ENCODE peak calls at places on chromosomes 12 and 14, in ten cellular contexts. Q, T, B, O, I, K, X, L, U and R are unnamed samples.

GRCh38 chr12:52207106-52207505 is 15.3 kb upstream of the KRT80 start:
- DNase-seq in Q (no peak), T (no peak), B (no peak), O (no peak), I (no peak), K (no peak), X (no peak), L (no peak), U (peak), R (peak)

GRCh38 chr14:67576216-67576615 is 23.9 kb downstream of the PIGH start:
- DNase-seq in Q (no peak), T (no peak), B (no peak), O (no peak), I (no peak), K (no peak), X (no peak), L (no peak), U (no peak), R (no peak)

GRCh38 chr12:47905313-47905730 is 528 bp upstream of the VDR start:
- DNase-seq in Q (no peak), T (no peak), B (no peak), O (no peak), I (no peak), K (peak), X (peak), L (peak), U (peak), R (peak)

GRCh38 chr12:113528606-113529005 is 56.9 kb upstream of the LHX5 start:
- DNase-seq in Q (no peak), T (no peak), B (peak), O (no peak), I (no peak), K (no peak), X (no peak), L (no peak), U (no peak), R (no peak)

GRCh38 chr12:54033106-54033979 is 493 bp downstream of the HOXC5 start:
- DNase-seq in Q (no peak), T (no peak), B (no peak), O (no peak), I (peak), K (no peak), X (peak), L (no peak), U (peak), R (no peak)

GRCh38 chr14:69657961-69658360 is 46.6 kb downstream of the SUSD6 start:
- DNase-seq in Q (no peak), T (no peak), B (peak), O (no peak), I (no peak), K (no peak), X (no peak), L (no peak), U (peak), R (peak)

GRCh38 chr14:24701031-24701430 is 67.0 kb upstream of the GZMB start:
- DNase-seq in Q (no peak), T (no peak), B (peak), O (no peak), I (no peak), K (no peak), X (no peak), L (no peak), U (no peak), R (no peak)

GRCh38 chr14:63174760-63175191 is 29.5 kb upstream of the RHOJ start:
- DNase-seq in Q (no peak), T (no peak), B (peak), O (no peak), I (peak), K (no peak), X (no peak), L (no peak), U (no peak), R (no peak)

GRCh38 chr14:105488781-105489606 is 2.1 kb upstream of the TEDC1 start:
- DNase-seq in Q (no peak), T (no peak), B (no peak), O (no peak), I (no peak), K (no peak), X (peak), L (no peak), U (no peak), R (no peak)

GRCh38 chr14:96083667-96084320 is 44.6 kb downstream of the C14orf132 start:
- DNase-seq in Q (no peak), T (no peak), B (no peak), O (no peak), I (peak), K (no peak), X (no peak), L (no peak), U (peak), R (peak)

GRCh38 chr14:24132061-24132685 is 1.7 kb downstream of the FITM1 start:
- DNase-seq in Q (no peak), T (no peak), B (no peak), O (peak), I (no peak), K (no peak), X (no peak), L (no peak), U (no peak), R (peak)

GRCh38 chr12:76552343-76552938 is 7.1 kb downstream of the OSBPL8 start:
- DNase-seq in Q (no peak), T (no peak), B (no peak), O (no peak), I (no peak), K (no peak), X (no peak), L (no peak), U (no peak), R (no peak)

GRCh38 chr14:94129111-94129757 is at the start of gene IFI27L2:
- DNase-seq in Q (peak), T (peak), B (peak), O (peak), I (peak), K (peak), X (peak), L (peak), U (peak), R (no peak)

GRCh38 chr12:110794623-110795280 is 52.0 kb upstream of the CCDC63 start:
- DNase-seq in Q (no peak), T (no peak), B (no peak), O (no peak), I (peak), K (no peak), X (peak), L (no peak), U (no peak), R (peak)

GRCh38 chr14:105529506-105530445 is 3.4 kb downstream of the TMEM121 start:
- DNase-seq in Q (no peak), T (no peak), B (no peak), O (no peak), I (no peak), K (no peak), X (no peak), L (no peak), U (no peak), R (no peak)

GRCh38 chr12:22993639-22994038 is 368.7 kb downstream of the ETNK1 start:
- DNase-seq in Q (no peak), T (no peak), B (peak), O (no peak), I (no peak), K (no peak), X (no peak), L (no peak), U (no peak), R (no peak)

GRCh38 chr14:104972301-104973211 is 5.6 kb downstream of the AHNAK2 start:
- DNase-seq in Q (no peak), T (no peak), B (no peak), O (no peak), I (peak), K (no peak), X (peak), L (no peak), U (peak), R (peak)

GRCh38 chr14:44795725-44796124 is 166.0 kb downstream of the KLHL28 start:
- DNase-seq in Q (no peak), T (no peak), B (peak), O (no peak), I (peak), K (no peak), X (no peak), L (no peak), U (no peak), R (no peak)

GRCh38 chr14:22569749-22570131 is 19.3 kb downstream of the DAD1 start:
- DNase-seq in Q (no peak), T (no peak), B (no peak), O (no peak), I (no peak), K (no peak), X (no peak), L (no peak), U (no peak), R (no peak)

GRCh38 chr12:114656906-114657596 is 26.9 kb downstream of the TBX3 start:
- DNase-seq in Q (no peak), T (no peak), B (no peak), O (no peak), I (no peak), K (no peak), X (no peak), L (no peak), U (no peak), R (no peak)

GRCh38 chr12:128976120-128976519 is 122.8 kb downstream of the GLT1D1 start:
- DNase-seq in Q (no peak), T (no peak), B (peak), O (no peak), I (no peak), K (no peak), X (no peak), L (no peak), U (no peak), R (no peak)

GRCh38 chr12:30823140-30823669 is 68.5 kb upstream of the CAPRIN2 start:
- DNase-seq in Q (no peak), T (no peak), B (peak), O (no peak), I (no peak), K (peak), X (peak), L (no peak), U (peak), R (peak)

GRCh38 chr14:61149896-61150295 is 131.2 kb downstream of the TMEM30B start:
- DNase-seq in Q (no peak), T (no peak), B (no peak), O (no peak), I (no peak), K (no peak), X (no peak), L (no peak), U (no peak), R (no peak)